ENCODE peak calls at places on chromosomes 16 and 17, in four cellular contexts. One of them, this sample, is unnamed.

GRCh38 chr16:29745126-29745852 is 501 bp downstream of the C16orf54 start:
- DNase-seq in psoas muscle: no peak
- DNase-seq in cardiac fibroblast: no peak
- DNase-seq in HCT116: no peak
- DNase-seq in this sample: no peak

GRCh38 chr17:73534575-73534940 is 109.7 kb downstream of the SDK2 start:
- DNase-seq in psoas muscle: no peak
- DNase-seq in cardiac fibroblast: no peak
- DNase-seq in HCT116: no peak
- DNase-seq in this sample: no peak

GRCh38 chr16:69402448-69402847 is 16.6 kb upstream of the TERF2 start:
- DNase-seq in psoas muscle: no peak
- DNase-seq in cardiac fibroblast: no peak
- DNase-seq in HCT116: no peak
- DNase-seq in this sample: no peak

GRCh38 chr16:70696952-70697600 is 11.2 kb upstream of the MTSS2 start:
- DNase-seq in psoas muscle: no peak
- DNase-seq in cardiac fibroblast: no peak
- DNase-seq in HCT116: no peak
- DNase-seq in this sample: no peak

GRCh38 chr17:81346090-81346907 is 49.0 kb upstream of the BAHCC1 start:
- DNase-seq in psoas muscle: peak
- DNase-seq in cardiac fibroblast: peak
- DNase-seq in HCT116: peak
- DNase-seq in this sample: no peak

GRCh38 chr17:79777166-79777843 is 643 bp upstream of the CBX2 start:
- DNase-seq in psoas muscle: peak
- DNase-seq in cardiac fibroblast: peak
- DNase-seq in HCT116: peak
- DNase-seq in this sample: no peak

GRCh38 chr16:50838885-50839284 is 97.0 kb downstream of the CYLD start:
- DNase-seq in psoas muscle: no peak
- DNase-seq in cardiac fibroblast: no peak
- DNase-seq in HCT116: no peak
- DNase-seq in this sample: no peak

GRCh38 chr17:27845264-27846041 is 45.1 kb upstream of the NOS2 start:
- DNase-seq in psoas muscle: no peak
- DNase-seq in cardiac fibroblast: no peak
- DNase-seq in HCT116: no peak
- DNase-seq in this sample: no peak

GRCh38 chr16:2768403-2769089 is 8.5 kb downstream of the ELOB start:
- DNase-seq in psoas muscle: no peak
- DNase-seq in cardiac fibroblast: peak
- DNase-seq in HCT116: no peak
- DNase-seq in this sample: no peak

GRCh38 chr17:50487213-50488096 is 8.8 kb downstream of the RSAD1 start:
- DNase-seq in psoas muscle: peak
- DNase-seq in cardiac fibroblast: peak
- DNase-seq in HCT116: no peak
- DNase-seq in this sample: no peak

GRCh38 chr16:47848481-47849109 is 307.2 kb downstream of the ABCC12 start:
- DNase-seq in psoas muscle: no peak
- DNase-seq in cardiac fibroblast: peak
- DNase-seq in HCT116: no peak
- DNase-seq in this sample: no peak

GRCh38 chr17:44830359-44831269 is 527 bp upstream of the GJC1 start:
- DNase-seq in psoas muscle: no peak
- DNase-seq in cardiac fibroblast: peak
- DNase-seq in HCT116: no peak
- DNase-seq in this sample: no peak

GRCh38 chr17:77444653-77445029 is 303.9 kb downstream of the SEC14L1 start:
- DNase-seq in psoas muscle: no peak
- DNase-seq in cardiac fibroblast: peak
- DNase-seq in HCT116: no peak
- DNase-seq in this sample: no peak

GRCh38 chr17:56679148-56679766 is 85.8 kb downstream of the NOG start:
- DNase-seq in psoas muscle: peak
- DNase-seq in cardiac fibroblast: peak
- DNase-seq in HCT116: peak
- DNase-seq in this sample: no peak

GRCh38 chr16:76277099-76278030 is at the start of gene CNTNAP4:
- DNase-seq in psoas muscle: peak
- DNase-seq in cardiac fibroblast: no peak
- DNase-seq in HCT116: no peak
- DNase-seq in this sample: no peak

GRCh38 chr17:49741009-49741691 is 22.8 kb downstream of the FAM117A start:
- DNase-seq in psoas muscle: no peak
- DNase-seq in cardiac fibroblast: peak
- DNase-seq in HCT116: no peak
- DNase-seq in this sample: no peak

GRCh38 chr16:28321700-28322411 is 29.5 kb downstream of the SBK1 start:
- DNase-seq in psoas muscle: no peak
- DNase-seq in cardiac fibroblast: peak
- DNase-seq in HCT116: peak
- DNase-seq in this sample: no peak

GRCh38 chr17:8563981-8564602 is 66.4 kb downstream of the MYH10 start:
- DNase-seq in psoas muscle: no peak
- DNase-seq in cardiac fibroblast: no peak
- DNase-seq in HCT116: no peak
- DNase-seq in this sample: peak

GRCh38 chr17:77470800-77471733 is 330.3 kb downstream of the SEC14L1 start:
- DNase-seq in psoas muscle: peak
- DNase-seq in cardiac fibroblast: no peak
- DNase-seq in HCT116: peak
- DNase-seq in this sample: no peak

GRCh38 chr17:77465358-77466041 is 324.7 kb downstream of the SEC14L1 start:
- DNase-seq in psoas muscle: no peak
- DNase-seq in cardiac fibroblast: peak
- DNase-seq in HCT116: no peak
- DNase-seq in this sample: no peak

GRCh38 chr16:76650579-76650978 is 373.4 kb downstream of the CNTNAP4 start:
- DNase-seq in psoas muscle: no peak
- DNase-seq in cardiac fibroblast: no peak
- DNase-seq in HCT116: no peak
- DNase-seq in this sample: no peak

GRCh38 chr17:73474370-73474988 is 162.7 kb upstream of the CDC42EP4 start:
- DNase-seq in psoas muscle: peak
- DNase-seq in cardiac fibroblast: peak
- DNase-seq in HCT116: peak
- DNase-seq in this sample: peak

GRCh38 chr16:6377956-6378355 is 954.7 kb upstream of the RBFOX1 start:
- DNase-seq in psoas muscle: no peak
- DNase-seq in cardiac fibroblast: no peak
- DNase-seq in HCT116: no peak
- DNase-seq in this sample: no peak

GRCh38 chr16:79131676-79132075 is 468.9 kb downstream of the MAF start:
- DNase-seq in psoas muscle: no peak
- DNase-seq in cardiac fibroblast: no peak
- DNase-seq in HCT116: no peak
- DNase-seq in this sample: no peak

GRCh38 chr17:44557653-44558285 is 485 bp downstream of the FZD2 start:
- DNase-seq in psoas muscle: peak
- DNase-seq in cardiac fibroblast: peak
- DNase-seq in HCT116: no peak
- DNase-seq in this sample: no peak

GRCh38 chr16:26019885-26020284 is 328.1 kb downstream of the HS3ST4 start:
- DNase-seq in psoas muscle: no peak
- DNase-seq in cardiac fibroblast: no peak
- DNase-seq in HCT116: no peak
- DNase-seq in this sample: no peak

GRCh38 chr16:53080345-53081031 is 25.7 kb downstream of the CHD9 start:
- DNase-seq in psoas muscle: peak
- DNase-seq in cardiac fibroblast: peak
- DNase-seq in HCT116: no peak
- DNase-seq in this sample: peak

GRCh38 chr17:28513476-28513875 is 7.3 kb downstream of the FOXN1 start:
- DNase-seq in psoas muscle: no peak
- DNase-seq in cardiac fibroblast: no peak
- DNase-seq in HCT116: no peak
- DNase-seq in this sample: no peak

GRCh38 chr16:48366165-48367093 is 18.8 kb downstream of the SIAH1 start:
- DNase-seq in psoas muscle: no peak
- DNase-seq in cardiac fibroblast: peak
- DNase-seq in HCT116: peak
- DNase-seq in this sample: peak

GRCh38 chr17:58525239-58525638 is 10.8 kb upstream of the MTMR4 start:
- DNase-seq in psoas muscle: peak
- DNase-seq in cardiac fibroblast: peak
- DNase-seq in HCT116: no peak
- DNase-seq in this sample: peak

DNA sequence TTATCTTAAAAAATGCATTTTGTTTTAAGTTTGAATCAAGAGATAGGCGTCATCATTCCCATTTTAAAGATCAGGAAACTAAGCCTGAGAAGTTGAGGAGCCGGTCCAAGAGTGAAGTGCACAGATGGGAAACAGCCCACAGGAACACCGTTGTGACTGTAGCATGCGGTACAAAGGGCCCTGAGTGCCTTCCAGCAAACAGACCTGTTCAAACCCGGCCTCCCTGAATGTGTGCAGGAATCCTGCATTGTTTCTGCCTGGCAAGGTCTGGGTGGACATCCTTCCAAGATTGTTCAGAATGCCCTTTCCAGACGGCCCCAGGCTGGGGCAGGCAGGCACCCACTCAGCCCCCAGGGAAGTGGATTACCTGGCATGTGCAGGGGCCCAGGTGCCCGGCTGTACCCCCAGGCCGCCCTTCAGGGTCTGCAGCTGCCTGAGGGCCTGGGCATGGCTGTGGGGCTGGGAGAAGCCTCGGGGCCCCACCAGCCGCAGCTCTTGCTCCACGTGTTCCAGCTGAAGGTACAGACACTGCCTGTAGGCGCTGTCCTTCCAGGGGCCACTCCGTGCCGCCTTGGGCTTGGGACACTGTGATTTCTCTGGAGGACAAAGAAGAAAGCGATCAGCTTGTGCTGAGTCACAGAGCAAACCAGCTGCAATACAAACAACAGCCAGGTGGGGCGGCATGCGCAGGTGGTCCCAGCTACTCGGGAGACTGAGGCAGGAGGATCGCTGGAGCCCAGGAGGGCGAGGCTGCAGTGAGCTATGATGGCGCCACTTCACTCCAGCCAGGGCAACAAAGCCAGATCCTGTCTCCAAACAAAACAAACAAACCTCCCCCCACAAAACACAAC is 45.0 kb upstream of the GCSH start:
- DNase-seq in psoas muscle: no peak
- DNase-seq in cardiac fibroblast: no peak
- DNase-seq in HCT116: peak
- DNase-seq in this sample: no peak
- TF ChIP-seq CTCF in psoas muscle: no peak
- TF ChIP-seq CTCF in cardiac fibroblast: peak
- TF ChIP-seq CTCF in HCT116: peak
- TF ChIP-seq CTCF in this sample: peak

GRCh38 chr16:13587171-13587570 is 332.8 kb upstream of the ERCC4 start:
- DNase-seq in psoas muscle: no peak
- DNase-seq in cardiac fibroblast: no peak
- DNase-seq in HCT116: no peak
- DNase-seq in this sample: no peak

GRCh38 chr16:13586051-13586450 is 333.9 kb upstream of the ERCC4 start:
- DNase-seq in psoas muscle: no peak
- DNase-seq in cardiac fibroblast: no peak
- DNase-seq in HCT116: no peak
- DNase-seq in this sample: no peak
- TF ChIP-seq CTCF in psoas muscle: no peak
- TF ChIP-seq CTCF in cardiac fibroblast: no peak
- TF ChIP-seq CTCF in HCT116: no peak
- TF ChIP-seq CTCF in this sample: no peak

DNA sequence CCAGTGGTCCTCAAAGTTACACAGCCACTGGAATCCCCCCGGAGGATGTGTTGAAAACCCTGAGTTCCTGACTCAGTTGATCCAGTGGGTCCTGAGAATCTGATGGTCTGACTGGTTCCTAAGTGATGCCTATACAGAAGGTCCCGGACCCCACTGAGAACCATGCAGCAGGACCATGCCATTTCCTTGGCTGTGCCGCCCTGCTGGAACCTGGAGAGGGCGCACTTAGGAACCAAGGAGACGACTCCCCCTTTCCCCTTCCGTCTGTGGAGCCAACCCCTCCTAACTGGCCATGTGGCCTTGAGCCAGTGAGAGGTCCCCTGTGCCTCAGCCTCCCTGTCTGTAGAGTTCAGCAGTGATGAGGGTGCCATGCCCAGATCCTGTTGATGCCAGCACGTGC is 22.0 kb downstream of the C16orf74 start:
- DNase-seq in psoas muscle: no peak
- DNase-seq in cardiac fibroblast: no peak
- DNase-seq in HCT116: no peak
- DNase-seq in this sample: no peak
- TF ChIP-seq CTCF in psoas muscle: no peak
- TF ChIP-seq CTCF in cardiac fibroblast: peak
- TF ChIP-seq CTCF in HCT116: peak
- TF ChIP-seq CTCF in this sample: peak

DNA sequence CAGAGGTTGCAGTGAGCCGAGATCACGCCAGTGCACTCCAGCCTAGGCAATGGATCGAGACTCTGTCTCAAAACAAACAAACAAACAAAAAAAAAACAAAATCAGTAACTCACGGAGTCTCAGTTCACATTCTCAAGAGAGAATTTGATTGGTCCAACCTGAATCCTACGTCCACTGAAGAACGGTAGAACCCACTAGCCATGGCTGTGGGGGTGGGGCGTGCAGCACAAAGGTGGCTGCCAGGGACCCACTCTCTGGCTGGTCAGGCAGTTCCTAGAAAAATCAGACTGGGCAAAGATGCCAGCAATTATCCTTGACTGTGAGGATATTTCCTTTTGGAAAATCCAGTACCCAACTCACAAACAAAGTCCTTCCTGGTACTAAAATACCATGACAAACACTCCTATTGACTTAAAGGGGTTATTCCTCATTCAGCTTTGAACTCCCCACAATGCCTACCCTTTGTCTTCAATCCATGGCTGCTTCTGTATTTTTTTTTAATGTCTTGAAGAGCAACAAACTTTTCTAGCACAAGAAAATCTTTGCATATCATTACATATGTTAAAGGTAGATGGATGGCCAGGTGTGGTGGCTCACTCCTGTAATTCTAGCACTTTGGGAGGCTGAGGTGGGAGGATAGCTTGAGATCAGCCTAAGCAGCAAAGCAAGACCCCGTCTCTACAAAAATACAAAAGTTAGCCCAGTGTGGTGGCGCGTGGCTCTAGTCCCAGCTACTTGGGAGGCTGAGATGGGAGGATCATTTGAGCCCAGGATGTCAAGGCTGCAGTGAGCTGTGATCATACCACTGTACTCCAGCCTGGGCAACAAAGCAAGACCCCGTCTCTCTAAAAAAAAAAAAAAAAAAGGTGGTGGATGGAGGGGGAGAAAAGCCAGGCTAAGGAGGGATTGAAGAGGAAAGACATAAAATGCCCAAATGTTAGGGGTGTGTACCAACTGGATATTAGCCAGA is 3.8 kb upstream of the POLR3E start:
- DNase-seq in psoas muscle: no peak
- DNase-seq in cardiac fibroblast: no peak
- DNase-seq in HCT116: no peak
- DNase-seq in this sample: no peak
- TF ChIP-seq CTCF in psoas muscle: no peak
- TF ChIP-seq CTCF in cardiac fibroblast: no peak
- TF ChIP-seq CTCF in HCT116: no peak
- TF ChIP-seq CTCF in this sample: no peak

GRCh38 chr16:4416200-4417032 is at the start of gene CORO7:
- DNase-seq in psoas muscle: peak
- DNase-seq in cardiac fibroblast: peak
- DNase-seq in HCT116: peak
- DNase-seq in this sample: peak
- TF ChIP-seq CTCF in psoas muscle: no peak
- TF ChIP-seq CTCF in cardiac fibroblast: no peak
- TF ChIP-seq CTCF in HCT116: no peak
- TF ChIP-seq CTCF in this sample: no peak

GRCh38 chr17:61000911-61001310 is 323.3 kb downstream of the BCAS3 start:
- DNase-seq in psoas muscle: no peak
- DNase-seq in cardiac fibroblast: peak
- DNase-seq in HCT116: no peak
- DNase-seq in this sample: no peak
- TF ChIP-seq CTCF in psoas muscle: no peak
- TF ChIP-seq CTCF in cardiac fibroblast: peak
- TF ChIP-seq CTCF in HCT116: no peak
- TF ChIP-seq CTCF in this sample: peak